ENCODE peak calls at places on chromosome 15, in four cellular contexts. O is cardiac fibroblast, E is ovary, F is Panc1. N is an unnamed sample.

GRCh38 chr15:101795455-101795854 is 7.9 kb upstream of the OR4F6 start:
- DNase-seq in O (peak), E (no peak), F (no peak), N (no peak)

GRCh38 chr15:43169888-43170287 is 15.3 kb upstream of the CCNDBP1 start:
- DNase-seq in O (peak), E (no peak), F (no peak), N (no peak)

GRCh38 chr15:65583701-65584100 is 27.2 kb downstream of the INTS14 start:
- DNase-seq in O (peak), E (no peak), F (no peak), N (peak)

GRCh38 chr15:75952512-75952911 is 48.8 kb downstream of the FBXO22 start:
- DNase-seq in O (no peak), E (no peak), F (no peak), N (no peak)

GRCh38 chr15:94286581-94286980 is 55.2 kb downstream of the MCTP2 start:
- DNase-seq in O (no peak), E (no peak), F (no peak), N (no peak)

GRCh38 chr15:25401511-25401910 is 37.3 kb downstream of the UBE3A start:
- DNase-seq in O (peak), E (no peak), F (no peak), N (no peak)

GRCh38 chr15:89813381-89814111 is 1.1 kb downstream of the ANPEP start:
- DNase-seq in O (no peak), E (no peak), F (no peak), N (no peak)

GRCh38 chr15:36106640-36107335 is 472.6 kb upstream of the CDIN1 start:
- DNase-seq in O (peak), E (no peak), F (no peak), N (no peak)

GRCh38 chr15:87416591-87417257 is 839.8 kb downstream of the NTRK3 start:
- DNase-seq in O (no peak), E (no peak), F (no peak), N (no peak)

GRCh38 chr15:77160562-77161481 is 89.9 kb upstream of the TSPAN3 start:
- DNase-seq in O (no peak), E (no peak), F (no peak), N (no peak)

GRCh38 chr15:80494311-80494710 is 90.1 kb downstream of the ARNT2 start:
- DNase-seq in O (peak), E (no peak), F (no peak), N (peak)

GRCh38 chr15:65887565-65887964 is 18.3 kb downstream of the RAB11A start:
- DNase-seq in O (no peak), E (no peak), F (no peak), N (no peak)

DNA sequence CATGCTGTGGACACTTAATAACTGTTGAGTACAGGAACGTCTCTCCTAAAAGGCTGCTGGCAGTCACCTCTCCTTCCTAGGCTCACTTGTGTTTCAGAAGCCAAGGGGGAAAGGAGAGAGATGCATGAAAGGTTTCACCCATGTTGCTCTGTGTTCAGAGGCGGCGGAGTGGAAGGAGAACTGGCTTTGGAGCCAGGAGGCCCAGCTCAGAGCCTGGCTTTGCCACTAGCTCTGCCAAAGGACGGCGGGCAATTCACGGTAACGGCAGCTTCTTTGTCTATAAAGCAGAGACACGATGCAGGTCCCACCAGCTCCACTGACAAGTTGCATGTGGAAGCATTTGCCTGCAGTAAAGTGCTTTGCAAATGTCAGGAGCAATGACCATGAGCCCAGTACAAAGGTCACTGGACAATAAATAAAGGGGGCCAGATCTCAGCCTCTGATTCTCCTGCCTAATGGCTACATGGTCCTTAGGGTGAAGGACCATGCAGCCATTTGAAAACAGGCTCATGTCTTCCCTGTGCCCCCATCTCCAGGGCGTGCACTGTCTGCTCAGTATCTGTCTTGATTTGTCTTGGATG is 171.7 kb upstream of the TLE3 start:
- DNase-seq in O (no peak), E (no peak), F (no peak), N (no peak)
- TF ChIP-seq CTCF in O (no peak), E (no peak), F (no peak), N (no peak)

GRCh38 chr15:45448066-45448510 is 69.7 kb upstream of the GATM start:
- DNase-seq in O (peak), E (no peak), F (no peak), N (no peak)

GRCh38 chr15:45439521-45439931 is 61.2 kb upstream of the GATM start:
- DNase-seq in O (no peak), E (no peak), F (no peak), N (no peak)

GRCh38 chr15:45441686-45442085 is 63.3 kb upstream of the GATM start:
- DNase-seq in O (no peak), E (no peak), F (no peak), N (no peak)

GRCh38 chr15:45441036-45441435 is 62.7 kb upstream of the GATM start:
- DNase-seq in O (no peak), E (no peak), F (no peak), N (no peak)

DNA sequence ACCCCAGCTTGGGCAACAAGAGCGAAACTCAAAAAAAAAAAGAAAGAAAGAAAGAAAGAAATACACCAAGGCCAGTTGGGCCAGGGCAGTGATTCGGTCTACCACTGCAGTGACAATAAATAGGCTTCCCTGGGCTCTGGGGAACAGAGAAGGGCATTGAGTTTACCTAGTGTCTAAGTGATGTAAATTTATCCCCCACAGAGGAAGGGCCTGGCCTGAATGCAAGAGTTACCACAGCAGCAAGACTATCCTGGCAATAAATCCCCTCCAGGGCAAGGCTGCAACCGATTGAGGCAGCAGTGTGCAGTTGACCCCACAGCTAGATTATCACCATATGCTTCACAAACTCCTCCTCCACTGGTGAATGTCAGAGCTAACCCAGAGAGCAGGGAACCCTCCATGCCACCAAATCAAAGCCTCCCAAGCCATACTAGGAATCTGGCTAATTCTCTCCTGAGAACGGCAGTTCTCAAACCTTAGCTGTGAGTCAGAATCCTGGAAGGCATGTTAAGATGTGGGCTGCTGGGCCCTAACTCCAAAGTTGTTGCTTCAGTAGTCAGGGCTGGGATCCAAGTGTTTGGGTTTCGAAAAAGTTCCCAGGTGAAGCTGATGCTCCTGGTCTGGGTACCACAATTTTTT is 64.3 kb upstream of the GATM start:
- DNase-seq in O (peak), E (no peak), F (no peak), N (peak)
- H3K4me3 ChIP-seq in O (no peak), E (no peak), F (no peak), N (no peak)

GRCh38 chr15:92903956-92904831 is 4.1 kb downstream of the CHD2 start:
- DNase-seq in O (peak), E (peak), F (peak), N (peak)
- TF ChIP-seq CTCF in O (no peak), E (no peak), F (no peak), N (no peak)

GRCh38 chr15:92819312-92820232 is 80.6 kb upstream of the CHD2 start:
- DNase-seq in O (peak), E (no peak), F (no peak), N (no peak)
- H3K4me3 ChIP-seq in O (peak), E (peak), F (peak), N (peak)

GRCh38 chr15:51284871-51285270 is 53.5 kb downstream of the CYP19A1 start:
- DNase-seq in O (no peak), E (no peak), F (no peak), N (no peak)

GRCh38 chr15:51289290-51289689 is 49.1 kb downstream of the CYP19A1 start:
- DNase-seq in O (no peak), E (no peak), F (no peak), N (no peak)

GRCh38 chr15:51283026-51283425 is 55.4 kb downstream of the CYP19A1 start:
- DNase-seq in O (no peak), E (no peak), F (no peak), N (no peak)

GRCh38 chr15:51288143-51289065 is 50.0 kb downstream of the CYP19A1 start:
- DNase-seq in O (peak), E (no peak), F (no peak), N (no peak)

GRCh38 chr15:51286816-51287215 is 51.6 kb downstream of the CYP19A1 start:
- DNase-seq in O (peak), E (no peak), F (no peak), N (no peak)
- TF ChIP-seq CTCF in O (peak), E (no peak), F (no peak), N (peak)

DNA sequence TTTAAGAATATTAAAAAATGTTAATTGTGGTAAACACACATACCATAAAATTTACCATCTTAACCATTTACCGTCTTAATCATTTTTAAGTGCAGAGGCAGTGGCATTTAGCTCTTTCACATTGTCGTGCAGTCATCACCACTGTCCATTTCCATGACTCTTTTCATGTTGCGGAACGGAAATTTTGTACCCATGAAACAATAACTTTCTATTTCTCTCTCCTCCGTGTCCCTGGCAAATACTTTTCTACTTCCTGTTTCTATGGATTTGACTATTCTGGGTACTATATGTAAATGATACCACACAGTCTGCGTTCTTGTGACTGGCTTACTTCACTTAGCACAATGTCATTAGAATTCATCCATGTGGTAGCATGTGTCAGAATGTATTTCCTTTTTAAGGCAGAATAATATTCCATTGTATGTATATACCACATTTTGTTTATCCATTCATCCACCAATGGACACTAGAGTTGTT is 27.9 kb downstream of the AKAP13 start:
- DNase-seq in O (no peak), E (no peak), F (no peak), N (no peak)
- H3K4me3 ChIP-seq in O (no peak), E (no peak), F (no peak), N (no peak)

N was measured in astrocyte of the cerebellum.